ENCODE peak calls at places on chromosome 4, in nine cellular contexts. Q is OCI-LY7; W is mucosa of gallbladder; R is sciatic nerve; O is EL; L is stimulated activated CD4-positive, alpha-beta T cell treated with anti-CD3 and anti-CD28 coated beads, Interleukin-2, amount 100 ng/mL, for 24 hours; J is posterior vena cava; G is NCI-H1105; C is activated CD8-positive, alpha-beta T cell treated with anti-CD3 and anti-CD28 coated beads, Interleukin-2, amount 10 ng/mL, durations not matched to agents 7 days and 5 days. A is an unnamed sample.

GRCh38 chr4:56788081-56788480 is 33.4 kb downstream of the SPINK2 start:
- DNase-seq in R (no peak), G (no peak), L (no peak), O (no peak), C (no peak), J (no peak), Q (no peak), W (no peak), A (no peak)

GRCh38 chr4:53197760-53198150 is 168.1 kb downstream of the SCFD2 start:
- DNase-seq in C (no peak), R (no peak), J (no peak), O (no peak), G (no peak), Q (no peak), L (no peak), W (no peak), A (no peak)

GRCh38 chr4:54937501-54937900 is 187.9 kb downstream of the KDR start:
- DNase-seq in L (no peak), J (no peak), C (no peak), G (no peak), Q (no peak), W (no peak), R (no peak), O (no peak), A (no peak)

GRCh38 chr4:76738081-76738931 is 159.6 kb downstream of the SOWAHB start:
- DNase-seq in R (no peak), L (no peak), Q (no peak), G (no peak), W (no peak), J (peak; percentile 88), C (no peak), O (peak; percentile 80), A (no peak)

GRCh38 chr4:16437836-16438235 is 211.6 kb upstream of the TAPT1 start:
- DNase-seq in G (no peak), C (no peak), Q (no peak), O (peak; percentile 59), L (no peak), W (no peak), R (no peak), J (no peak), A (no peak)

GRCh38 chr4:80492761-80493160 is 157.2 kb downstream of the CFAP299 start:
- DNase-seq in C (peak; percentile 83), L (peak; percentile 24), R (no peak), G (no peak), Q (peak; percentile 27), O (no peak), J (no peak), W (peak; percentile 14), A (no peak)

GRCh38 chr4:30385650-30386049 is 334.5 kb upstream of the PCDH7 start:
- DNase-seq in J (no peak), W (no peak), O (no peak), C (no peak), Q (no peak), R (no peak), G (no peak), L (no peak), A (no peak)

GRCh38 chr4:38003102-38003501 is 42.9 kb downstream of the PTTG2 start:
- DNase-seq in O (no peak), W (no peak), G (no peak), R (no peak), C (no peak), J (no peak), L (no peak), Q (no peak), A (no peak)

GRCh38 chr4:153013202-153013988 is 77.3 kb downstream of the FHDC1 start:
- DNase-seq in C (no peak), R (no peak), J (no peak), L (no peak), W (no peak), Q (no peak), O (no peak), G (no peak), A (no peak)

GRCh38 chr4:68070302-68070701 is 59.4 kb downstream of the TMPRSS11F start:
- DNase-seq in C (no peak), R (no peak), G (no peak), O (no peak), L (no peak), W (no peak), J (no peak), Q (no peak), A (no peak)

GRCh38 chr4:79211490-79211889 is 114.4 kb downstream of the NAA11 start:
- DNase-seq in O (no peak), J (no peak), G (no peak), L (no peak), R (no peak), W (no peak), Q (no peak), C (no peak), A (no peak)

GRCh38 chr4:73763877-73764276 is 23.5 kb downstream of the CXCL8 start:
- DNase-seq in Q (no peak), J (no peak), O (no peak), L (no peak), R (no peak), W (no peak), G (no peak), C (no peak), A (no peak)

A was measured in ovary.